ENCODE peak calls at places on chromosome 19, in six cellular contexts. One of them, this sample, is unnamed.

GRCh38 chr19:29806098-29806866 is 5.5 kb upstream of the CCNE1 start:
- DNase-seq in HepG2: peak
- DNase-seq in K562: peak
- DNase-seq in H1: peak
- DNase-seq in GM12878: no peak
- DNase-seq in GM12891: no peak
- DNase-seq in this sample: no peak

GRCh38 chr19:14005381-14006084 is 587 bp downstream of the RFX1 start:
- DNase-seq in HepG2: peak
- DNase-seq in K562: peak
- DNase-seq in H1: peak
- DNase-seq in GM12878: peak
- DNase-seq in GM12891: peak
- DNase-seq in this sample: peak

GRCh38 chr19:31461814-31462539 is 112.7 kb upstream of the TSHZ3 start:
- DNase-seq in HepG2: no peak
- DNase-seq in K562: no peak
- DNase-seq in H1: no peak
- DNase-seq in GM12878: no peak
- DNase-seq in GM12891: no peak
- DNase-seq in this sample: no peak

GRCh38 chr19:58218899-58219298 is 9.8 kb upstream of the ZNF544 start:
- DNase-seq in HepG2: peak
- DNase-seq in K562: peak
- DNase-seq in H1: peak
- DNase-seq in GM12878: no peak
- DNase-seq in GM12891: no peak
- DNase-seq in this sample: no peak

GRCh38 chr19:51572415-51572814 is 1.3 kb downstream of the ZNF175 start:
- DNase-seq in HepG2: no peak
- DNase-seq in K562: no peak
- DNase-seq in H1: no peak
- DNase-seq in GM12878: no peak
- DNase-seq in GM12891: no peak
- DNase-seq in this sample: no peak

GRCh38 chr19:46728693-46729339 is 11.9 kb upstream of the PRKD2 start:
- DNase-seq in HepG2: peak
- DNase-seq in K562: peak
- DNase-seq in H1: peak
- DNase-seq in GM12878: no peak
- DNase-seq in GM12891: peak
- DNase-seq in this sample: peak

GRCh38 chr19:46787331-46788100 is 878 bp downstream of the SLC1A5 start:
- DNase-seq in HepG2: peak
- DNase-seq in K562: no peak
- DNase-seq in H1: peak
- DNase-seq in GM12878: no peak
- DNase-seq in GM12891: no peak
- DNase-seq in this sample: no peak

GRCh38 chr19:43984687-43985000 is 656 bp downstream of the ZNF155 start:
- DNase-seq in HepG2: no peak
- DNase-seq in K562: no peak
- DNase-seq in H1: no peak
- DNase-seq in GM12878: no peak
- DNase-seq in GM12891: no peak
- DNase-seq in this sample: peak

GRCh38 chr19:7941895-7942596 is 1.4 kb downstream of the TIMM44 start:
- DNase-seq in HepG2: no peak
- DNase-seq in K562: no peak
- DNase-seq in H1: no peak
- DNase-seq in GM12878: no peak
- DNase-seq in GM12891: no peak
- DNase-seq in this sample: no peak

GRCh38 chr19:461664-462551 is 1.1 kb upstream of the SHC2 start:
- DNase-seq in HepG2: peak
- DNase-seq in K562: peak
- DNase-seq in H1: peak
- DNase-seq in GM12878: no peak
- DNase-seq in GM12891: no peak
- DNase-seq in this sample: no peak

GRCh38 chr19:41741244-41741554 is 14.1 kb upstream of the CEACAM6 start:
- DNase-seq in HepG2: no peak
- DNase-seq in K562: no peak
- DNase-seq in H1: no peak
- DNase-seq in GM12878: no peak
- DNase-seq in GM12891: no peak
- DNase-seq in this sample: no peak

GRCh38 chr19:19268453-19269385 is 4.4 kb downstream of the TM6SF2 start:
- DNase-seq in HepG2: no peak
- DNase-seq in K562: no peak
- DNase-seq in H1: no peak
- DNase-seq in GM12878: no peak
- DNase-seq in GM12891: no peak
- DNase-seq in this sample: no peak

GRCh38 chr19:49862411-49863253 is 4.7 kb downstream of the PNKP start:
- DNase-seq in HepG2: peak
- DNase-seq in K562: peak
- DNase-seq in H1: peak
- DNase-seq in GM12878: no peak
- DNase-seq in GM12891: no peak
- DNase-seq in this sample: no peak

GRCh38 chr19:49861127-49861526 is 6.2 kb downstream of the PNKP start:
- DNase-seq in HepG2: no peak
- DNase-seq in K562: no peak
- DNase-seq in H1: peak
- DNase-seq in GM12878: no peak
- DNase-seq in GM12891: no peak
- DNase-seq in this sample: no peak

GRCh38 chr19:49863254-49863934 is 4.0 kb downstream of the PNKP start:
- DNase-seq in HepG2: no peak
- DNase-seq in K562: no peak
- DNase-seq in H1: no peak
- DNase-seq in GM12878: no peak
- DNase-seq in GM12891: no peak
- DNase-seq in this sample: no peak

GRCh38 chr19:49860716-49861100 is 6.7 kb downstream of the PNKP start:
- DNase-seq in HepG2: no peak
- DNase-seq in K562: no peak
- DNase-seq in H1: no peak
- DNase-seq in GM12878: no peak
- DNase-seq in GM12891: no peak
- DNase-seq in this sample: no peak

GRCh38 chr19:49861541-49862410 is 5.6 kb downstream of the PNKP start:
- DNase-seq in HepG2: no peak
- DNase-seq in K562: no peak
- DNase-seq in H1: no peak
- DNase-seq in GM12878: no peak
- DNase-seq in GM12891: no peak
- DNase-seq in this sample: no peak
- TF ChIP-seq TAF1 in HepG2: no peak
- TF ChIP-seq TAF1 in K562: no peak
- TF ChIP-seq TAF1 in H1: no peak
- TF ChIP-seq TAF1 in GM12878: no peak
- TF ChIP-seq TAF1 in GM12891: no peak
- TF ChIP-seq TAF1 in this sample: no peak

DNA sequence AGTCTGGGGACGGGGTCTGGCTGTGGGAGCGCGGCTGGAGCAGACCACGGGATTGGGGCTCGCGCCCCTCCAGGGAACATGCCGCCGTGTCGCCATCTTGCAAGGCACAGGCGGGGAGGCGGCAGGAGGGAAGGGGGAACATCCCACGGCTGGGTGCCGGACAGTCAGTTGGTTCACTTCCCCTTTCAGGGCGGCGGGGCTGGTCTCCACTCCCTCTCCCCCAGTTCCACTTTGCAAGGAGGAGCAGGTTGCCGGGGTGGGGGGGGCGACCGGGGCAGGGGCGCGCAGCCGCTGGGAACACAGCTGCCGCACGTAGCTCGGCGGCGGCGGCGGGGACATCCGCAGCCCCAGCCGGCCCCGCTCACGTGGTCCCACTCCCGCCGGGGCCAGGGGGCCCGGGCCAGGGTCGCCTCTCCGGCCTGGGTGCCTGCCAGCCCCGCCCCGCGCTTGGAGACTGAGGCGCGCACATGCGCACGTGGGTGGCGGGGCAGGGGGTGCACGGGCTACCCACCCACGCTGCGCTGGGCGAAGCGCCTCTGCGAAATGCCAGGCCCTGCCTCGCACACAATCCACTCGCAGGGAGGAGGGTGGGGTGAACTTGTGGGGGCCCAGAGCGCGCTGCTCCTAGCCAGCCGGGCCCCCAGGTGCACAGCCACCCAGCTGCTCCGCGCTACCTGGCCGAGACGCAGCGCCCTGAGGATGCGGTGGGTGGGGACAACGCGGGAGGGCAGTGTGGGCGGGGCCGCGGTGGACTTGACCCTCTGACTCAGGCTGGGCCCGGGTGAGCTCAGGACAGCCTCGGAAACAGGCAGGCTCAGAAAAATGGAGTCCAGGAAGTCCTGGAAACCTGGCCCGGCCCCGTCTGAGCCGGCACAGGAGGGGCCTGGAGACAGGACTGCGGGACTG is 6.4 kb downstream of the KLF16 start:
- DNase-seq in HepG2: peak
- DNase-seq in K562: peak
- DNase-seq in H1: peak
- DNase-seq in GM12878: no peak
- DNase-seq in GM12891: peak
- DNase-seq in this sample: peak
- TF ChIP-seq POLR2AphosphoS5 in HepG2: no peak
- TF ChIP-seq POLR2AphosphoS5 in K562: no peak
- TF ChIP-seq POLR2AphosphoS5 in H1: no peak
- TF ChIP-seq POLR2AphosphoS5 in GM12878: peak
- TF ChIP-seq POLR2AphosphoS5 in GM12891: no peak
- TF ChIP-seq POLR2AphosphoS5 in this sample: peak

DNA sequence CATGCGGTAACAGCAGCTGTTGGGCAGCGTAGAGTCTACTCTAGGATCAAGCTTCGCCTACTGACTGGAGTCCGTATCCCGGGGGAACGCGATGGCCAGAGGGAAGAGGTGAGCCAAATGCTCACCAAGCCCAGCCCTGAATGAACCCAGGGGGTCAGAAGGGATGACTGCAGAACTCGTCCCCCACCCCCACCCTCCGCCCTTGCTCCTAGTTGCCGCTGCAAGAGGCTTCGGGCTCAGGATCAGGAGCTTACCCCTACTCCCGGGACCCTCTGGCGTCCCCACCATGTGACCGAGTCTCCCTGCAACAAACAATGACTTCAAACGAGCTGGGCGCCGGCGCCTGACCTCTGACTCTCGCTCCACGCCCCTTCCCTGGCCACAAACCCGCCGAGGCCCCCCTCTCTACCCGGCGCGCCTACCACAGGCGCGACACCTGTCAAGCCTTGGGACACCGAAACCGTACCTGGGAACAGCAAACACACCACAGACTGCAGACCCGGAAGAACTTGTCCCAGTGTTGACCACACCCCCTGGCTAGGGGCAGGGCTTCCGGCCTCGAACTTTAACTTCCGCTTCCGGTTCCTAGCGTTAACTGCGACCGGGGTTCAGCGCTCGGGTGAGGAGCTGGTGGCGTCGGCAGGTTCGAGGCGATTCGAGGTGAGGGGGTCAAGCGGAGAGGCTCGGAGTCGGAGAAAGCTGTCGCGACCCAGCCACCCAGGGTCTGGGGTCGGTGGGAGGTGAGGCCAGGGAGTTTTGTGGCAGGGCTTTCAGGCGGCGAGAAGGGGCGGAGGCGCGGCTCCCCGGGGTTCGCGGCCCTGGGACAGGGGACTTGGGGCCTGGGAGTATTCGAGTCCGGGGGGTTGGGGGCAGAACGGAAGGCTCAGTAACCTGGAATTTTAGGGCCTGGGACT is at the start of gene UBL5:
- DNase-seq in HepG2: peak
- DNase-seq in K562: peak
- DNase-seq in H1: peak
- DNase-seq in GM12878: peak
- DNase-seq in GM12891: peak
- DNase-seq in this sample: peak
- TF ChIP-seq POLR2A in HepG2: peak
- TF ChIP-seq POLR2A in K562: peak
- TF ChIP-seq POLR2A in H1: peak
- TF ChIP-seq POLR2A in GM12878: peak
- TF ChIP-seq POLR2A in GM12891: peak
- TF ChIP-seq POLR2A in this sample: peak

DNA sequence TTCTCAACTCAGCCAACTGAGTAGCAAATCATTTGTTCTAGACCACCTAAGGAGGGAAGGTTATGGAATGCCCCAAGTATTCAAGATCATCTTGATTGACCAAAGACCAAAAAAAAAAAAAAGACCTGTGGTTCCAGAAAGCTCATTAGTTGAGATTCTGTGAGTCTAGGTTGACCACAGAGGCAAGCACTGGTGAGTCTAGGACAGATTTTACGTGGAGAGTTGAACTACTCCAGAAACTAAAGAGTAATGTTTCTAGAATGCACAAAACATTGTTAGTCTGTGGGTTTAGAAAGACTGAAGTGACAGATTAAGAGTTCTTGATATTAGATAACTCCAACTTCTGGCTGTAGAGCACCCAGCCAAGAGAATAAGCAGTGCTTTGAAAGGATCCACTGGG is 4.0 kb upstream of the CYTH2 start:
- DNase-seq in HepG2: no peak
- DNase-seq in K562: no peak
- DNase-seq in H1: no peak
- DNase-seq in GM12878: no peak
- DNase-seq in GM12891: no peak
- DNase-seq in this sample: no peak
- TF ChIP-seq TAF1 in HepG2: no peak
- TF ChIP-seq TAF1 in K562: no peak
- TF ChIP-seq TAF1 in H1: no peak
- TF ChIP-seq TAF1 in GM12878: no peak
- TF ChIP-seq TAF1 in GM12891: no peak
- TF ChIP-seq TAF1 in this sample: no peak

DNA sequence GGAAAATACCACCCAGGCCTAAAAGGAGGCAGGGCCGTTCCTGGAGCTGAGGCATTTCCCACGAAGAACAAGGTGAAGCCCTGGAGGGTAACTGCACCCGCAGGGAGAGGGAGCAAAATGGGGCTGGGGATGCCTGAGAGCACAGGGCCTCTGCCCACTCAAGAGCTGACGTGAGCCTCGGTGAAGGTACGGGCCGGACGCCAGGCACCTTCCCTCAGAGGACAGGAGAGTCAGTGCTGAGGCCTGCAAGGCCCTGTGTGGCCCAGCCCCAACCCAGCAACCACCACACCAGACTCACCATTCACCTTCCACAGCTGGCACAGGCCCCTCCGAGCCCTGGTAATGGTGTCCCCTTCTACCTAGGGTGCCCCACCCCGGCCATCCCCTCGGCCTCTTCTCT is 36.3 kb downstream of the DNMT1 start:
- DNase-seq in HepG2: no peak
- DNase-seq in K562: no peak
- DNase-seq in H1: no peak
- DNase-seq in GM12878: no peak
- DNase-seq in GM12891: no peak
- DNase-seq in this sample: no peak
- TF ChIP-seq POLR2AphosphoS5 in HepG2: no peak
- TF ChIP-seq POLR2AphosphoS5 in K562: no peak
- TF ChIP-seq POLR2AphosphoS5 in H1: no peak
- TF ChIP-seq POLR2AphosphoS5 in GM12878: peak
- TF ChIP-seq POLR2AphosphoS5 in GM12891: peak
- TF ChIP-seq POLR2AphosphoS5 in this sample: no peak